ENCODE peak calls at places on chromosomes 12 and 14, in four cellular contexts. C is GM12878, L is H1, V is HepG2. F is an unnamed sample.

GRCh38 chr12:128367961-128368360 is 101.0 kb downstream of the TMEM132C start:
- DNase-seq in L (no peak), C (no peak), V (no peak), F (no peak)

GRCh38 chr14:37903561-37904191 is 304.0 kb upstream of the SSTR1 start:
- DNase-seq in L (no peak), V (peak), C (no peak), F (peak)

GRCh38 chr12:3152013-3152412 is 74.8 kb downstream of the TSPAN9 start:
- DNase-seq in C (no peak), L (no peak), V (no peak), F (peak)

GRCh38 chr12:24573621-24574020 is 375.3 kb downstream of the BCAT1 start:
- DNase-seq in V (no peak), L (no peak), C (no peak), F (no peak)

GRCh38 chr14:99389171-99389826 is 91.4 kb downstream of the SETD3 start:
- DNase-seq in V (peak), C (no peak), L (peak), F (peak)

GRCh38 chr14:103135333-103136075 is 12.2 kb downstream of the TNFAIP2 start:
- DNase-seq in L (no peak), C (no peak), V (peak), F (no peak)

GRCh38 chr14:51006781-51007211 is 62.5 kb upstream of the PYGL start:
- DNase-seq in L (no peak), V (no peak), C (no peak), F (peak)

GRCh38 chr14:78104655-78105054 is 65.5 kb upstream of the NRXN3 start:
- DNase-seq in C (no peak), L (no peak), V (no peak), F (no peak)

GRCh38 chr12:65306603-65307501 is 28.4 kb downstream of the MSRB3 start:
- DNase-seq in V (peak), L (no peak), C (no peak), F (peak)

GRCh38 chr12:29627221-29627620 is 129.7 kb upstream of the OVCH1 start:
- DNase-seq in L (no peak), C (no peak), V (no peak), F (no peak)

GRCh38 chr12:71685312-71685906 is 473 bp upstream of the TMEM19 start:
- DNase-seq in L (no peak), V (no peak), C (no peak), F (no peak)
- TF ChIP-seq JUND in L (no peak), V (no peak), C (no peak), F (no peak)

GRCh38 chr12:124297856-124298255 is 3.0 kb downstream of the RFLNA start:
- DNase-seq in L (no peak), V (no peak), C (no peak), F (no peak)

GRCh38 chr12:124295431-124296058 is 652 bp downstream of the RFLNA start:
- DNase-seq in L (no peak), V (no peak), C (no peak), F (peak)

GRCh38 chr12:124296295-124296915 is 1.5 kb downstream of the RFLNA start:
- DNase-seq in V (no peak), L (no peak), C (no peak), F (peak)

GRCh38 chr12:124297389-124297788 is 2.5 kb downstream of the RFLNA start:
- DNase-seq in V (no peak), L (no peak), C (no peak), F (no peak)

DNA sequence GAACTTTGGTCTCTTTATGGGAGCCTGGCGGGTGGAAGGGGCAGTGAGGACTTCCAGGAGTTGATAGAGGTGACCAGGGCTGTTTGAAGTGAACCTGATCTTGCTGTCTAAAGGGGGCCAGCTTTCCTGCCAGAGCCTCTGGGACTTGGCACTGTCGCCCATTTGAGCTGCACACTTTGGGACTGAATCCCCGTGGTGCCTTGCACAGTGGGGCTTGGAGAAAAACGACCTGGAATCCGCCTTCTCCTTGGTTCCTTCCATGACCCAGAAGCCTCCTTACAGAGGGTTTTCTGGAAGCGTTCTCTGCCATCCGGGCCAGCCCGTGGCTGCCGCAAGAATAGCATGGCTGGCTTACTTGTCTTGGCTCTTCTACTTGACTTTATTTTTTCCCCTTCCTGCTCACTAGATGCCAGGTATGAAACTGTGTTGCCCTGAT is 2.0 kb downstream of the RFLNA start:
- DNase-seq in L (no peak), C (no peak), V (peak), F (no peak)
- H3K4me3 ChIP-seq in L (no peak), C (no peak), V (no peak), F (no peak)

DNA sequence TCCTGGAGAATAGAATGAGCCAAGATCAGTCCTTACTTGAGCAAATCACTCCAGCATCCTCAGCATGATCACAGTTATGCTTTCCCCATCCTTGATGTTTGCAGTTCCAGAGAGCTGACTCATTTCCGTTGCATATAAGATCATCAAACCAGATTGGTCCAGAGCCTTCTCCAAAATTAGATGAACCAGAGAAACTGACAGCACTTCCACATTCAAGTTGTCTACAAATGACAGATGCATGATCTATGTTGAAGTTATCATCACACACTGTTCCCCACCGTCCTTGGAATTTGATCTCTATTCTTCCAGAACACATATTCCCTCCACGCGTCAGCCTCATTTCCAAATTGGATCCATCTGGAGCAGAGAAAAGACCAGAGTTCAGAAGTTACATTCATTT is 4.7 kb downstream of the CD163 start:
- DNase-seq in V (no peak), C (no peak), L (no peak), F (no peak)
- TF ChIP-seq TCF12 in V (no peak), C (no peak), L (no peak), F (peak)

GRCh38 chr12:63319936-63320633 is 169.1 kb upstream of the AVPR1A start:
- DNase-seq in L (no peak), C (no peak), V (no peak), F (no peak)
- TF ChIP-seq JUND in L (no peak), C (no peak), V (no peak), F (no peak)